ENCODE peak calls at places on chromosome 4, in six cellular contexts. One of them, this sample, is unnamed.
A peak's percentile ranks its signal among the peaks of the same experiment; 100 is the strongest.

GRCh38 chr4:2843023-2843908 is at the start of gene ADD1:
- DNase-seq in IMR-90: peak; percentile 91
- DNase-seq in upper lobe of right lung: peak; percentile 95
- DNase-seq in neural progenitor cell: peak; percentile 96
- DNase-seq in lung: peak; percentile 92
- DNase-seq in GM12865: peak; percentile 95
- DNase-seq in this sample: peak; percentile 85

GRCh38 chr4:7337196-7338058 is 97.3 kb downstream of the PSAPL1 start:
- DNase-seq in IMR-90: no peak
- DNase-seq in upper lobe of right lung: no peak
- DNase-seq in neural progenitor cell: no peak
- DNase-seq in lung: no peak
- DNase-seq in GM12865: no peak
- DNase-seq in this sample: no peak

GRCh38 chr4:10028910-10029309 is 7.6 kb upstream of the SLC2A9 start:
- DNase-seq in IMR-90: no peak
- DNase-seq in upper lobe of right lung: no peak
- DNase-seq in neural progenitor cell: no peak
- DNase-seq in lung: no peak
- DNase-seq in GM12865: no peak
- DNase-seq in this sample: no peak

GRCh38 chr4:151781026-151781425 is 20.2 kb upstream of the GATB start:
- DNase-seq in IMR-90: no peak
- DNase-seq in upper lobe of right lung: no peak
- DNase-seq in neural progenitor cell: no peak
- DNase-seq in lung: no peak
- DNase-seq in GM12865: no peak
- DNase-seq in this sample: no peak

GRCh38 chr4:168383510-168383909 is 65.0 kb upstream of the DDX60 start:
- DNase-seq in IMR-90: no peak
- DNase-seq in upper lobe of right lung: no peak
- DNase-seq in neural progenitor cell: no peak
- DNase-seq in lung: no peak
- DNase-seq in GM12865: no peak
- DNase-seq in this sample: no peak

GRCh38 chr4:38385286-38386010 is 278.6 kb upstream of the KLF3 start:
- DNase-seq in IMR-90: no peak
- DNase-seq in upper lobe of right lung: no peak
- DNase-seq in neural progenitor cell: peak; percentile 34
- DNase-seq in lung: no peak
- DNase-seq in GM12865: no peak
- DNase-seq in this sample: no peak

GRCh38 chr4:106194801-106195200 is 121.2 kb downstream of the TBCK start:
- DNase-seq in IMR-90: peak; percentile 51
- DNase-seq in upper lobe of right lung: no peak
- DNase-seq in neural progenitor cell: no peak
- DNase-seq in lung: no peak
- DNase-seq in GM12865: no peak
- DNase-seq in this sample: no peak

GRCh38 chr4:8775751-8776355 is 95.8 kb downstream of the HMX1 start:
- DNase-seq in IMR-90: no peak
- DNase-seq in upper lobe of right lung: peak; percentile 46
- DNase-seq in neural progenitor cell: no peak
- DNase-seq in lung: no peak
- DNase-seq in GM12865: no peak
- DNase-seq in this sample: no peak

GRCh38 chr4:163755013-163755412 is 260.5 kb downstream of the TMA16 start:
- DNase-seq in IMR-90: peak; percentile 43
- DNase-seq in upper lobe of right lung: no peak
- DNase-seq in neural progenitor cell: peak; percentile 5
- DNase-seq in lung: no peak
- DNase-seq in GM12865: peak; percentile 38
- DNase-seq in this sample: peak; percentile 51

GRCh38 chr4:148359769-148360168 is 82.4 kb downstream of the NR3C2 start:
- DNase-seq in IMR-90: no peak
- DNase-seq in upper lobe of right lung: no peak
- DNase-seq in neural progenitor cell: no peak
- DNase-seq in lung: no peak
- DNase-seq in GM12865: no peak
- DNase-seq in this sample: no peak

GRCh38 chr4:63105839-63106238 is 1303.4 kb downstream of the TECRL start:
- DNase-seq in IMR-90: no peak
- DNase-seq in upper lobe of right lung: no peak
- DNase-seq in neural progenitor cell: no peak
- DNase-seq in lung: no peak
- DNase-seq in GM12865: no peak
- DNase-seq in this sample: no peak

GRCh38 chr4:163693211-163693610 is 198.7 kb downstream of the TMA16 start:
- DNase-seq in IMR-90: peak; percentile 83
- DNase-seq in upper lobe of right lung: no peak
- DNase-seq in neural progenitor cell: no peak
- DNase-seq in lung: no peak
- DNase-seq in GM12865: no peak
- DNase-seq in this sample: peak; percentile 52

GRCh38 chr4:25500626-25501318 is 123.7 kb downstream of the ANAPC4 start:
- DNase-seq in IMR-90: no peak
- DNase-seq in upper lobe of right lung: no peak
- DNase-seq in neural progenitor cell: peak; percentile 38
- DNase-seq in lung: no peak
- DNase-seq in GM12865: peak; percentile 7
- DNase-seq in this sample: no peak

GRCh38 chr4:36493240-36493639 is 211.8 kb downstream of the DTHD1 start:
- DNase-seq in IMR-90: no peak
- DNase-seq in upper lobe of right lung: no peak
- DNase-seq in neural progenitor cell: no peak
- DNase-seq in lung: no peak
- DNase-seq in GM12865: no peak
- DNase-seq in this sample: no peak

GRCh38 chr4:7330811-7331681 is 103.7 kb downstream of the PSAPL1 start:
- DNase-seq in IMR-90: no peak
- DNase-seq in upper lobe of right lung: no peak
- DNase-seq in neural progenitor cell: no peak
- DNase-seq in lung: no peak
- DNase-seq in GM12865: no peak
- DNase-seq in this sample: no peak

GRCh38 chr4:145937990-145938611 is 522 bp downstream of the ZNF827 start:
- DNase-seq in IMR-90: peak; percentile 27
- DNase-seq in upper lobe of right lung: no peak
- DNase-seq in neural progenitor cell: peak; percentile 60
- DNase-seq in lung: no peak
- DNase-seq in GM12865: peak; percentile 64
- DNase-seq in this sample: no peak

GRCh38 chr4:636628-636950 is 11.2 kb downstream of the PDE6B start:
- DNase-seq in IMR-90: no peak
- DNase-seq in upper lobe of right lung: no peak
- DNase-seq in neural progenitor cell: peak; percentile 1
- DNase-seq in lung: no peak
- DNase-seq in GM12865: no peak
- DNase-seq in this sample: no peak

GRCh38 chr4:633976-634598 is 8.7 kb downstream of the PDE6B start:
- DNase-seq in IMR-90: no peak
- DNase-seq in upper lobe of right lung: peak; percentile 57
- DNase-seq in neural progenitor cell: no peak
- DNase-seq in lung: no peak
- DNase-seq in GM12865: no peak
- DNase-seq in this sample: no peak

GRCh38 chr4:635851-636627 is 10.7 kb downstream of the PDE6B start:
- DNase-seq in IMR-90: no peak
- DNase-seq in upper lobe of right lung: no peak
- DNase-seq in neural progenitor cell: peak; percentile 1
- DNase-seq in lung: no peak
- DNase-seq in GM12865: no peak
- DNase-seq in this sample: no peak

GRCh38 chr4:634599-634985 is 9.2 kb downstream of the PDE6B start:
- DNase-seq in IMR-90: no peak
- DNase-seq in upper lobe of right lung: no peak
- DNase-seq in neural progenitor cell: no peak
- DNase-seq in lung: no peak
- DNase-seq in GM12865: no peak
- DNase-seq in this sample: no peak

DNA sequence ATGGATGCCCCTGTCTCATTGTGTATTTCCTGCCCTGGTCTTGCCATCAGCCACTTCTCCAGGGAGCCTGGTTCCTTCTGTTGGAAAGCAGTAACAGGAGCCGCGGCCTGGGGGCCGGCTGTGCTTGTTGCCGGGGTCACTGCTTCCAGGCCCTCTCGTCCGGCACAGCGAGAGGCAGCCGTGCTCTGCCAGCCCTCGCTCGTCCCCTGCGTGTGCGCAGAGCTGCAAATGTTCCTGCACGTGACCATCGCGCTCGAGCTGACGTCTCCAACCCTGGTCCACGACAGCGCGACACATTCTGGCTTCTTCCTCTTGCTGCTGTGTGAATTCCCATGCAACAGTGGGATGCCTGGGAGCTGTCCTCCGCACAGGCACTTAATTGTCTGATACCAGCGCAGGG is 12.2 kb downstream of the PDE6B start:
- DNase-seq in IMR-90: no peak
- DNase-seq in upper lobe of right lung: no peak
- DNase-seq in neural progenitor cell: no peak
- DNase-seq in lung: no peak
- DNase-seq in GM12865: no peak
- DNase-seq in this sample: no peak
- TF ChIP-seq CTCF in IMR-90: no peak
- TF ChIP-seq CTCF in upper lobe of right lung: no peak
- TF ChIP-seq CTCF in neural progenitor cell: no peak
- TF ChIP-seq CTCF in lung: no peak
- TF ChIP-seq CTCF in GM12865: no peak
- TF ChIP-seq CTCF in this sample: no peak

DNA sequence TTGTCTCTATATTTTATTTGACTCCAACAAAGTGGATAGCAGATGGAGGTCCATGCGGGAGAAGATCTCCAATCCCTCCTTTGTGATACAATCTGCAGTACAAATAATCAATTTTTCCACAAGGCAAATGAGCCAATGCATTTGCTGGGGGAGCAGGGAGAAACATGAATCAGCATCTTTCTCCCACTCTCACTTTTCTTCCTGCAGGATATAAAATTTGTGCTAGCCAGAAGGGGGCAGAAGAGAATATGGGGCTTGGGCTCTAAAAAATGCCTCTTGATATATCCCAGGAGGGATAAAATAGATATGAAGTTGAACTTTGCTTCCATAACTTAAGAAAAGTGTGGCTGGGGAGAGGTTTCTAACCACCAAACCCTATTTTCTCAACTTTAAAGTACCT is 38.3 kb upstream of the CWH43 start:
- DNase-seq in IMR-90: no peak
- DNase-seq in upper lobe of right lung: no peak
- DNase-seq in neural progenitor cell: no peak
- DNase-seq in lung: no peak
- DNase-seq in GM12865: no peak
- DNase-seq in this sample: no peak
- TF ChIP-seq CTCF in IMR-90: no peak
- TF ChIP-seq CTCF in upper lobe of right lung: no peak
- TF ChIP-seq CTCF in neural progenitor cell: peak; percentile 10
- TF ChIP-seq CTCF in lung: no peak
- TF ChIP-seq CTCF in GM12865: no peak
- TF ChIP-seq CTCF in this sample: peak; percentile 35

DNA sequence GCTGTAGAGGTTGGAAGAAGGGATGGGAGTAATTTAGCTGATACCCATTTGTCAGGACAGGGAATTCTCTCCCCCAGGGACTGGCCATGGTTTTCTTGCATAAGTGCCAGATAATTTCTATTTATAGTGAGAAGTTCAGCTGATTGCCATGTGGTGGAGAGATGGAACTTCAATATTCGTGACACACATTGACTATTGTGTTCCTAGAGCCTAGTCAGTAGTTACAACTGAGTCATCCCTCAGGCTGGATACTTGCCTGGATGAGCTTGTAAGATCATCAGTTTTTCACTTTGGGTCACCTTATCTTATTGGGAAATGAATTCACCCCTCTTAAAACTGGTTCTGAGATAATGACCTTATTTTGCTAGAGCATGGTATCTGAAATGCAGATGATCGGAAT is 32.2 kb downstream of the CFAP299 start:
- DNase-seq in IMR-90: peak; percentile 65
- DNase-seq in upper lobe of right lung: no peak
- DNase-seq in neural progenitor cell: no peak
- DNase-seq in lung: no peak
- DNase-seq in GM12865: no peak
- DNase-seq in this sample: peak; percentile 38
- TF ChIP-seq CTCF in IMR-90: no peak
- TF ChIP-seq CTCF in upper lobe of right lung: no peak
- TF ChIP-seq CTCF in neural progenitor cell: no peak
- TF ChIP-seq CTCF in lung: no peak
- TF ChIP-seq CTCF in GM12865: no peak
- TF ChIP-seq CTCF in this sample: peak; percentile 25

DNA sequence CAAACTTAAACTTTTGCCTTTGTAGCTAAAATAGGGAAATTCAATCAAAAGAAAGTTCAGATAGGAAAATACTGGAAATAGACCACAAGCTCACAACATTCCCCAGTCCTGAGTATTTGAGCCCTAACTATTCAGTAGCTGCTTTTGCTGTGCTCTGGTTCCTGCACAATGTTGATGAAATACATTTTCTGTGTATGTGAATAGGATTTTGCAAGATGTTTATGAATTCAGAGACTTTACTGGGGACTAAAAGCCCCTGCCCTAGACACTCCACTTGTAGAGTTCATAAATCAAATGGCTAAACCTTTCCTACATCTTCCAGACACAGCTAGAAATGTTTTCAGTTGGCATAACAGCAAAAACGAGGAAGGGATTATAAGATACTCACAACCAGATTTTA is 105.9 kb downstream of the FBXO8 start:
- DNase-seq in IMR-90: no peak
- DNase-seq in upper lobe of right lung: no peak
- DNase-seq in neural progenitor cell: no peak
- DNase-seq in lung: no peak
- DNase-seq in GM12865: no peak
- DNase-seq in this sample: no peak
- TF ChIP-seq CTCF in IMR-90: no peak
- TF ChIP-seq CTCF in upper lobe of right lung: no peak
- TF ChIP-seq CTCF in neural progenitor cell: no peak
- TF ChIP-seq CTCF in lung: no peak
- TF ChIP-seq CTCF in GM12865: no peak
- TF ChIP-seq CTCF in this sample: no peak

GRCh38 chr4:75490155-75490554 is 24.0 kb downstream of the RCHY1 start:
- DNase-seq in IMR-90: peak; percentile 65
- DNase-seq in upper lobe of right lung: no peak
- DNase-seq in neural progenitor cell: peak; percentile 29
- DNase-seq in lung: no peak
- DNase-seq in GM12865: no peak
- DNase-seq in this sample: peak; percentile 10
- TF ChIP-seq CTCF in IMR-90: peak; percentile 50
- TF ChIP-seq CTCF in upper lobe of right lung: no peak
- TF ChIP-seq CTCF in neural progenitor cell: peak; percentile 41
- TF ChIP-seq CTCF in lung: no peak
- TF ChIP-seq CTCF in GM12865: peak; percentile 1
- TF ChIP-seq CTCF in this sample: peak; percentile 66